ENCODE peak calls at places on chromosomes 12 and 14, in five cellular contexts. Q is HCT116, T is Peyer's patch, C is ovary, B is transverse colon. D is an unnamed sample.

GRCh38 chr12:2959194-2959507 is at the start of gene TEAD4:
- DNase-seq in Q (peak; percentile 39), T (peak; percentile 75), C (peak; percentile 40), B (peak; percentile 71), D (peak; percentile 60)

GRCh38 chr12:63521706-63522105 is 146.6 kb downstream of the DPY19L2 start:
- DNase-seq in Q (no peak), T (no peak), C (no peak), B (no peak), D (no peak)

GRCh38 chr14:52348796-52349195 is 34.7 kb downstream of the PTGER2 start:
- DNase-seq in Q (no peak), T (no peak), C (no peak), B (no peak), D (no peak)

GRCh38 chr12:56931474-56931978 is 2.7 kb downstream of the SDR9C7 start:
- DNase-seq in Q (peak; percentile 19), T (no peak), C (no peak), B (no peak), D (no peak)

GRCh38 chr14:99419905-99420304 is 60.8 kb downstream of the SETD3 start:
- DNase-seq in Q (no peak), T (no peak), C (no peak), B (no peak), D (no peak)

GRCh38 chr12:13085968-13086686 is 17.3 kb downstream of the GSG1 start:
- DNase-seq in Q (no peak), T (no peak), C (no peak), B (no peak), D (no peak)

GRCh38 chr12:30823140-30823669 is 68.5 kb upstream of the CAPRIN2 start:
- DNase-seq in Q (no peak), T (peak; percentile 57), C (no peak), B (peak; percentile 34), D (no peak)

GRCh38 chr12:88206636-88207035 is 64.5 kb downstream of the TMTC3 start:
- DNase-seq in Q (no peak), T (no peak), C (no peak), B (no peak), D (no peak)

GRCh38 chr14:57362356-57362755 is 28.0 kb upstream of the NAA30 start:
- DNase-seq in Q (no peak), T (no peak), C (no peak), B (no peak), D (no peak)

DNA sequence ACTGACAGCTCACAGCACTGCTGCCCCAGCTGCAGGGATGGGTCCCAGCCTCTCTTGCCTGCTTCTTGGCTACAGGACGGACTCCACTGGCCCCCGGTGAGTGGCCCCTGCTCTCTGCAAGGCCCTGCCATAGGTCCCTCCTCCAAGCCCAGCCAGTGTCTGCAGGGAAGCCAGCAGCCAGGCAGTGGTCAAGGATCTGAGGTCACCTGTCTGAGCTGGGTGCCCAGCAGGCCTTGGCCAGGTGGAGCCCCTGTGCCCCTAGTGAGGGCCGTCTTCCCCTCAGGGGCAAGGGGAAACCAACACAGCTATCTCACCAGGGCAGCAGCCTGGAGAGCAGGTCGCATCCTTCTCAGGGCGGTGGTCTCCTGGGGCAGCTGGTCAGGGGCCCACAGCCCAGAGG is 13.2 kb downstream of the XRCC3 start:
- DNase-seq in Q (no peak), T (no peak), C (no peak), B (no peak), D (no peak)
- H3K27ac ChIP-seq in Q (no peak overlapping the region), T (no peak overlapping the region), C (no peak overlapping the region), B (no peak overlapping the region), D (no peak overlapping the region)

GRCh38 chr14:70809238-70810214 is at the start of gene MAP3K9:
- DNase-seq in Q (peak; percentile 96), T (peak; percentile 97), C (peak; percentile 86), B (peak; percentile 97), D (peak; percentile 96)
- TF ChIP-seq POLR2A in Q (no peak), T (peak; percentile 11), C (peak; percentile 18), B (no peak), D (peak; percentile 38)

GRCh38 chr12:124424516-124424905 is 129.6 kb downstream of the RFLNA start:
- DNase-seq in Q (no peak), T (no peak), C (no peak), B (no peak), D (no peak)
- H3K27ac ChIP-seq in Q (no peak overlapping the region), T (no peak overlapping the region), C (peak overlapping the region; percentile 86), B (peak overlapping the region; percentile 97), D (peak overlapping the region; percentile 82)

DNA sequence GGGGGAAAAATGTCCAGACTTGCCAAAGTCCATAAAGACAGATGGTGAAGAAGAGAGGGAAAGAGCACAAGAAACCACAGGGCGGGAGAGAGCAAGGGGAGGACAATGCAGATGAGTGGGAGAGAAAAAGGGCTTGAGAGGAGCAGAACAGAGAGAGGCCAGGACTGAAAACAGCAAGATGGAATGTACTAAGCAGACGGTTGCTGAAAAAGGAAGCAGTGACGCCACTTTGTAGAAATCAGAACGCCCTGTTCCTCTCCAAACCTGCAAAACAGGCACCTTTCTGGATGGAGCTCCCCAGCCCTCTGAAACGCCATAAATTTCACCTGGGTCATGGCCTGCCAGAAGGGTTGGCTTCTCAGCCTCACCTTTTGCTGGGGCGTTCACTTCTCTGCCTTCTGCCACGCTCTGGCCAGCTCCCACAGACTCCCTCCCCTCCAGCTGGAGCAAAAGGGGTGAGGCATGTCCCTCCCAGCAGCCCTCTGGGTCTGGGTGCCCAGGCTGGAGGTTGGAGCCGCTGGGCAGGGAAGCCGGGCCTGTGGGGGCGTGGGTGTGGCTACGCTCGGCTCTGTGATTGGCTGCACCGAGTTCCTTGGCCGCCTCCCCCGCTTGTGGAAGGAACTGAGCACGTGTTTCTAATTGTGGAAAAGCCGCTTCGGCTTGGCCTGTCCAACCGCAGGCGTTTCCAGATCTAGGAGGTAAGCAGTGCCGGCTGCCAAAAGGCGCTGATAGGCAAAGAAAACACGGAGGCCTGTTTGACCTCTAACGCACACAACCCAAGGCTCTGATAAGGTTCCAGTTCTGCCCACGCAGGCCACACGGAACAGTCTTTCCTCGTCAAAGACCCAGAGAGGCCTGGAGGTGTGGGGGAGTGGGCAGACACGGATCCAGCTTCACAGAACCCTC is 29.3 kb downstream of the SLC7A8 start:
- DNase-seq in Q (peak; percentile 38), T (peak; percentile 77), C (peak; percentile 97), B (peak; percentile 85), D (peak; percentile 96)
- TF ChIP-seq POLR2A in Q (no peak), T (no peak), C (peak; percentile 10), B (peak; percentile 61), D (peak; percentile 69)

GRCh38 chr14:101518611-101519048 is 42.7 kb upstream of the DIO3 start:
- DNase-seq in Q (no peak), T (no peak), C (no peak), B (peak; percentile 41), D (peak; percentile 11)

GRCh38 chr14:101520621-101521305 is 40.5 kb upstream of the DIO3 start:
- DNase-seq in Q (no peak), T (no peak), C (peak; percentile 78), B (no peak), D (no peak)

GRCh38 chr14:101521306-101521935 is 39.9 kb upstream of the DIO3 start:
- DNase-seq in Q (no peak), T (no peak), C (no peak), B (no peak), D (no peak)

GRCh38 chr14:101516401-101516800 is 44.9 kb upstream of the DIO3 start:
- DNase-seq in Q (no peak), T (no peak), C (no peak), B (no peak), D (no peak)

GRCh38 chr14:101519090-101519489 is 42.2 kb upstream of the DIO3 start:
- DNase-seq in Q (no peak), T (no peak), C (no peak), B (no peak), D (no peak)
- H3K27ac ChIP-seq in Q (no peak overlapping the region), T (peak overlapping the region; percentile 42), C (no peak overlapping the region), B (peak overlapping the region; percentile 6), D (peak overlapping the region; percentile 26)

GRCh38 chr12:120445911-120446909 is at the start of the genes GATC and TRIAP1:
- DNase-seq in Q (peak; percentile 71), T (peak; percentile 93), C (peak; percentile 73), B (peak; percentile 87), D (peak; percentile 81)
- TF ChIP-seq POLR2A in Q (peak; percentile 81), T (peak; percentile 68), C (peak; percentile 65), B (peak; percentile 78), D (peak; percentile 58)

DNA sequence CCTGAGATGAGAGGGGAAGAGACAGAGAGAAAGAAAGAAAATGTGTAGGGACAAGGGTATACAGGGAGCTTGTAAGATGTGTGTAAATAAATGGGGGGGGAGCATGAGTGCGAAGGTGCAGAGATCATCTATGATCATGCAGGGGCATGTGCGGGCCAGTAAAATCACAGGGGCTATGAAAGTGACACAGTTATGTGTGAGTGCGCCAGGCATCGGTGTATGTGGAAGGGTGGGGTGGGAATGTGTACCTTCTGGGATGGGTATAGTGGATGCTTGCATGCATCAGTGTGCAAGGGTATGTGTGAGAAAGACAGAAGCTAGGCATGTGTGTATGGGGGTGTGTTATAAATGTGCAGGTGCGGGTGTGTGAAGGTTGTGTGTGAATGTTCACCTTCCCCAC is 18.4 kb upstream of the KRT78 start:
- DNase-seq in Q (no peak), T (no peak), C (no peak), B (no peak), D (no peak)
- H3K27ac ChIP-seq in Q (no peak overlapping the region), T (no peak overlapping the region), C (no peak overlapping the region), B (peak overlapping the region; percentile 37), D (no peak overlapping the region)

D was measured in prostate gland.